ENCODE peak calls at places on chromosomes 7 and 10, in eight cellular contexts. X is CD4-positive, alpha-beta T cell; Q is body of pancreas; C is fibroblast of mammary gland; S is left lung; Y is chondrocyte; G is neural crest cell; W is epithelial cell of proximal tubule. N is an unnamed sample.

GRCh38 chr7:88141025-88141424 is 78.8 kb downstream of the SRI start:
- DNase-seq in X (no peak), Q (peak; percentile 75), C (no peak), S (no peak), Y (no peak), G (no peak), W (peak; percentile 80), N (no peak)

GRCh38 chr7:132964886-132965285 is 117.0 kb downstream of the CHCHD3 start:
- DNase-seq in X (no peak), Q (no peak), C (no peak), S (no peak), Y (no peak), G (no peak), W (no peak), N (no peak)

GRCh38 chr10:130481076-130481930 is 345.1 kb downstream of the GLRX3 start:
- DNase-seq in X (no peak), Q (no peak), C (no peak), S (no peak), Y (no peak), G (no peak), W (no peak), N (no peak)

GRCh38 chr10:118960166-118961090 is 69.1 kb upstream of the NANOS1 start:
- DNase-seq in X (no peak), Q (peak; percentile 22), C (peak; percentile 24), S (no peak), Y (no peak), G (no peak), W (no peak), N (no peak)

GRCh38 chr7:53119514-53119933 is 84.1 kb downstream of the POM121L12 start:
- DNase-seq in X (no peak), Q (no peak), C (no peak), S (no peak), Y (no peak), G (no peak), W (peak; percentile 55), N (no peak)

GRCh38 chr7:156823441-156823840 is 69.5 kb downstream of the LMBR1 start:
- DNase-seq in X (no peak), Q (no peak), C (peak; percentile 45), S (no peak), Y (no peak), G (no peak), W (peak; percentile 12), N (no peak)

GRCh38 chr10:119197921-119198320 is 9.4 kb upstream of the GRK5 start:
- DNase-seq in X (no peak), Q (no peak), C (peak; percentile 69), S (no peak), Y (no peak), G (no peak), W (no peak), N (no peak)

GRCh38 chr10:80356563-80356999 is at the start of the genes DYDC1 and DYDC2:
- DNase-seq in X (peak; percentile 40), Q (peak; percentile 65), C (no peak), S (peak; percentile 89), Y (no peak), G (peak; percentile 51), W (no peak), N (peak; percentile 35)

GRCh38 chr7:154857728-154858681 is 144.9 kb downstream of the PAXIP1 start:
- DNase-seq in X (no peak), Q (no peak), C (no peak), S (no peak), Y (no peak), G (no peak), W (no peak), N (no peak)

GRCh38 chr7:37151741-37152413 is 296.8 kb downstream of the ELMO1 start:
- DNase-seq in X (no peak), Q (peak; percentile 69), C (no peak), S (no peak), Y (no peak), G (no peak), W (no peak), N (no peak)

GRCh38 chr7:155188357-155188756 is 109.3 kb upstream of the INSIG1 start:
- DNase-seq in X (no peak), Q (no peak), C (no peak), S (no peak), Y (no peak), G (no peak), W (no peak), N (no peak)

GRCh38 chr10:65496541-65496940 is 1429.3 kb upstream of the LRRTM3 start:
- DNase-seq in X (no peak), Q (no peak), C (no peak), S (no peak), Y (no peak), G (no peak), W (no peak), N (no peak)

GRCh38 chr7:156374335-156374734 is 266.2 kb upstream of the RNF32 start:
- DNase-seq in X (no peak), Q (no peak), C (no peak), S (no peak), Y (no peak), G (no peak), W (no peak), N (no peak)

GRCh38 chr7:2800220-2800922 is 43.7 kb downstream of the GNA12 start:
- DNase-seq in X (no peak), Q (no peak), C (no peak), S (no peak), Y (no peak), G (no peak), W (no peak), N (no peak)

GRCh38 chr10:96509017-96509641 is 4.6 kb downstream of the TLL2 start:
- DNase-seq in X (no peak), Q (no peak), C (peak; percentile 42), S (no peak), Y (no peak), G (no peak), W (peak; percentile 97), N (no peak)

GRCh38 chr10:89151857-89152256 is 55.3 kb downstream of the CH25H start:
- DNase-seq in X (no peak), Q (no peak), C (peak; percentile 86), S (no peak), Y (no peak), G (no peak), W (no peak), N (no peak)

GRCh38 chr7:42605800-42606199 is 306.1 kb downstream of the C7orf25 start:
- DNase-seq in X (no peak), Q (no peak), C (peak; percentile 44), S (no peak), Y (no peak), G (no peak), W (no peak), N (no peak)

GRCh38 chr7:77696643-77697534 is 630 bp downstream of the RSBN1L start:
- DNase-seq in X (peak; percentile 45), Q (peak; percentile 57), C (peak; percentile 60), S (peak; percentile 94), Y (peak; percentile 94), G (peak; percentile 50), W (no peak), N (no peak)

GRCh38 chr10:104301907-104302690 is 33.1 kb downstream of the GSTO2 start:
- DNase-seq in X (no peak), Q (no peak), C (peak; percentile 60), S (no peak), Y (no peak), G (no peak), W (no peak), N (no peak)

DNA sequence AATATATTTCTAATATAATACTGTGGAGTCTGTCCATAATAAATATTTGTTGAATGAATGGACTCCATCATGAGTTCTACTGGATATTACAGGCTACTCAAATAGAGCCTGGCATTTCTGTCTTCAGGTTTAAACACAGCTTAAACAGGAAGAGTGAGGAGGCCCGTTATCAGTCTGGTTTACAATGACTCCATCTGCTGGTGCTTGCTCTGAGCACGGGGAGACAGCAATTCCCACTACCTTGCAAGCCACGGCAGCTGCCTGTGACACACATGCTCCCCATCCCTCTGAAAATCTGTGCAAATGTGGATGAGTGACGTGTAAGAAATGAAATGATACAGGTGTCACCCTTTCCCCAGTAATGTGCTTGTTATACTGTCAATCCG is 293.5 kb upstream of the IMMP2L start:
- DNase-seq in X (no peak), Q (peak; percentile 25), C (peak; percentile 25), S (no peak), Y (no peak), G (no peak), W (no peak), N (no peak)
- TF ChIP-seq CTCF in X (no peak), Q (peak; percentile 15), C (peak; percentile 9), S (no peak), Y (no peak), G (no peak), W (peak; percentile 46), N (peak; percentile 27)

GRCh38 chr7:151745090-151745638 is 131.8 kb downstream of the PRKAG2 start:
- DNase-seq in X (no peak), Q (peak; percentile 88), C (peak; percentile 88), S (peak; percentile 92), Y (peak; percentile 80), G (no peak), W (peak; percentile 90), N (no peak)
- TF ChIP-seq CTCF in X (no peak), Q (peak; percentile 61), C (peak; percentile 42), S (no peak), Y (peak; percentile 80), G (peak; percentile 41), W (peak; percentile 71), N (no peak)

DNA sequence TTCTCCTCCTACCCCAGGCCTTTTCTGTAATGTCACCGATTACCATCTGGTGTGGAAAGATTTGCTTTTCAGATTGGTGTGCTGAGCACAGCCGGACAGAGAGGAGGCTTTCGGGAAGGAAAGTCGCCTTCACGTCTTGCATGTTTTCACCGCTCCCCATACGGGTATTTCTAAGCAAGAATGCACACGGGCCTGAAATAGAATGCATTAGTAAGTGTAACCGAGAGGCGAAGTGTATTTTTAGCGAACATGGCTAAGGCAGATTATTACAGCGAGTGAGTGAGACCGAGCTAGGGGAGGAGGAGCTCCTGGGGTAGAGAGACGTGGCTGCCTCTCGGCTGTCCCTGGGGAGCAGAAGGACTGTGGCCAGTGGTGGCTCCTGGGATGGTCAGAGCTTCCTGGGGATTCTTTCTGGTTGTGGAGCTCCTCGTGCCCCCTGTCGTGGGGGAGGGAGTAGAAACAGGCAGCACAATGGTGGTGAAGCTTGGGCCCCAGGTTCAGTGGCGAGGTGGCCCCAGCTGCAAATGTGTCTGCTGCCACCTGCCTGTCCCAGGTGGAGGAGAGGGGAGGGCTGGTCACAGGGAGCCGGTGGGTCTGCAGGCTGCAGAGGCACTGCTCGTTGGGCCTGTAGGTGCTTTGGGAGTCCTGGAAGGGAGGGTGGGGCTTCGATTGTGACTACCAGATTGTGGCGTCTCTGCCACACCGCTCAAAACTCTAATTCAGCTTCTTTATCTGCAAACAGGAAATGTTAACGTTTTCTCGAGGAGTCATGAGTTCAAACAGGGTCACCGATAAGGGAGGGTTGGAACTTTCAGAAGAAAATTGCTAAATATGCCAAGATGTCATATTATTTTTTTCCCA is 135.8 kb downstream of the CAMK1D start:
- DNase-seq in X (peak; percentile 22), Q (peak; percentile 64), C (no peak), S (no peak), Y (no peak), G (no peak), W (no peak), N (no peak)
- TF ChIP-seq CTCF in X (no peak), Q (peak; percentile 46), C (no peak), S (no peak), Y (no peak), G (no peak), W (no peak), N (no peak)

DNA sequence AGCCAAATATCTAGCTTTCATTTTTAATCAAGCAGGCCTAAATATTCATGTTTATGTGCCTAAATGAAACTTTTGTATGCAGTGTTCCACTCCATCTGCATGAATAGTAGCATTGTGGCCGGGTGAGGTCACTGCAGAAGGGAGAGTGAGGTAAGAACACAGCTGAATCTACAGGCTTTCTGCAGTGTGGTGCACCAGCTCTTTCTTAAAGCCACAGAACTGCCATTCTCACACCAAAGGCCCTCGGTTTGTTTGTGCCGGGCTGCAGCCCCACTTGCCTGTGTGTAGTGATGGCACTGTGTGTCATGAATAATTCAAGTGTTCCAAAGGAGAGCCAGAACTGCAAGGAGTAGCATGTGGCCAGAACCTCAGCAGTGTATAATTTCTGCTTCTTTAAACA is 204.1 kb downstream of the TRIL start:
- DNase-seq in X (no peak), Q (no peak), C (peak; percentile 67), S (no peak), Y (no peak), G (peak; percentile 40), W (no peak), N (no peak)
- TF ChIP-seq CTCF in X (no peak), Q (no peak), C (peak; percentile 17), S (no peak), Y (no peak), G (no peak), W (peak; percentile 34), N (no peak)

N was measured in D721Med.